ENCODE peak calls at places on chromosomes 11 and 22, in eight cellular contexts. A is CD8-positive, alpha-beta T cell; V is CD4-positive, alpha-beta T cell; Y is heart right ventricle; Z is mammary epithelial cell; Q is uterus; E is psoas muscle; W is neural progenitor cell. S is an unnamed sample.
A peak's percentile ranks its signal among the peaks of the same experiment; 100 is the strongest.

GRCh38 chr11:12598330-12599256 is 75.6 kb upstream of the TEAD1 start:
- DNase-seq in W (no peak), Y (no peak), E (no peak), A (peak; percentile 18), Q (no peak), V (no peak), Z (peak; percentile 60), S (peak; percentile 30)

GRCh38 chr11:44032304-44033085 is 15.3 kb upstream of the ACCSL start:
- DNase-seq in A (no peak), Z (no peak), E (peak; percentile 42), Q (peak; percentile 79), Y (peak; percentile 71), W (no peak), V (no peak), S (no peak)

GRCh38 chr11:73193251-73194033 is 24.6 kb upstream of the P2RY2 start:
- DNase-seq in Z (peak; percentile 35), A (no peak), V (no peak), Q (no peak), Y (no peak), E (no peak), W (no peak), S (peak; percentile 43)

GRCh38 chr11:59756496-59756840 is 1.3 kb downstream of the STX3 start:
- DNase-seq in Y (no peak), A (no peak), Z (peak; percentile 67), Q (no peak), V (no peak), E (no peak), W (no peak), S (peak; percentile 45)

GRCh38 chr11:112128483-112129121 is 35.3 kb downstream of the IL18 start:
- DNase-seq in W (no peak), A (no peak), Q (peak; percentile 21), Z (peak; percentile 88), V (no peak), E (peak; percentile 75), Y (no peak), S (peak; percentile 85)

GRCh38 chr11:130145975-130146776 is 13.4 kb upstream of the ST14 start:
- DNase-seq in Y (no peak), Z (peak; percentile 99), A (no peak), V (no peak), Q (no peak), E (peak; percentile 34), W (no peak), S (peak; percentile 91)

GRCh38 chr22:43516386-43516785 is 104.6 kb downstream of the MPPED1 start:
- DNase-seq in W (no peak), A (no peak), E (no peak), V (no peak), Y (no peak), Z (no peak), Q (no peak), S (no peak)

GRCh38 chr11:129814244-129814992 is 1.2 kb upstream of the TMEM45B start:
- DNase-seq in A (peak; percentile 75), Z (no peak), W (peak; percentile 6), Q (no peak), Y (no peak), E (no peak), V (peak; percentile 76), S (no peak)

GRCh38 chr11:126061707-126062678 is 673 bp downstream of the CDON start:
- DNase-seq in V (peak; percentile 9), E (peak; percentile 19), A (peak; percentile 33), Q (peak; percentile 64), Z (peak; percentile 35), Y (peak; percentile 24), W (peak; percentile 83), S (peak; percentile 61)

GRCh38 chr11:111733655-111734088 is 32.5 kb downstream of the PPP2R1B start:
- DNase-seq in W (peak; percentile 34), V (no peak), Q (peak; percentile 33), Y (no peak), A (no peak), Z (no peak), E (peak; percentile 54), S (no peak)

GRCh38 chr11:1748467-1749019 is 1.9 kb downstream of the IFITM10 start:
- DNase-seq in Y (no peak), Q (no peak), V (no peak), E (no peak), W (no peak), A (no peak), Z (peak; percentile 44), S (no peak)

GRCh38 chr22:43917523-43917922 is 6.1 kb upstream of the PNPLA3 start:
- DNase-seq in Y (no peak), W (no peak), A (no peak), Q (no peak), V (no peak), E (no peak), Z (no peak), S (no peak)

GRCh38 chr22:21659864-21660525 is 5.8 kb upstream of the PPIL2 start:
- DNase-seq in V (no peak), Z (no peak), W (no peak), Q (no peak), Y (no peak), A (no peak), E (no peak), S (no peak)

GRCh38 chr11:131661137-131661536 is 290.7 kb downstream of the NTM start:
- DNase-seq in Q (no peak), A (no peak), W (no peak), Z (no peak), Y (no peak), V (no peak), E (no peak), S (no peak)

GRCh38 chr11:57248780-57249383 is 11.8 kb upstream of the APLNR start:
- DNase-seq in Y (peak; percentile 78), V (no peak), W (peak; percentile 89), A (no peak), E (peak; percentile 59), Q (peak; percentile 63), Z (peak; percentile 52), S (peak; percentile 68)

GRCh38 chr11:2890466-2891241 is 5.1 kb upstream of the CDKN1C start:
- DNase-seq in E (no peak), W (peak; percentile 29), Y (no peak), A (peak; percentile 12), Z (no peak), Q (peak; percentile 95), V (no peak), S (peak; percentile 79)

GRCh38 chr11:36427876-36428275 is 82.2 kb downstream of the TRAF6 start:
- DNase-seq in Z (peak; percentile 42), Q (no peak), A (no peak), W (no peak), Y (no peak), E (no peak), V (no peak), S (peak; percentile 70)

GRCh38 chr22:36365020-36365411 is 22.8 kb downstream of the MYH9 start:
- DNase-seq in Z (peak; percentile 97), E (peak; percentile 67), A (peak; percentile 97), V (peak; percentile 83), Q (peak; percentile 75), Y (peak; percentile 80), W (peak; percentile 46), S (peak; percentile 93)

GRCh38 chr22:46171940-46172339 is 21.6 kb downstream of the PPARA start:
- DNase-seq in E (no peak), Y (no peak), Q (no peak), V (no peak), Z (peak; percentile 92), A (no peak), W (no peak), S (peak; percentile 91)

GRCh38 chr11:101955278-101955677 is 39.0 kb upstream of the ANGPTL5 start:
- DNase-seq in Y (no peak), W (no peak), Q (no peak), Z (no peak), V (no peak), A (no peak), E (no peak), S (no peak)

GRCh38 chr11:101955701-101956100 is 39.4 kb upstream of the ANGPTL5 start:
- DNase-seq in A (no peak), E (no peak), Z (no peak), Y (no peak), Q (no peak), V (no peak), W (no peak), S (no peak)

DNA sequence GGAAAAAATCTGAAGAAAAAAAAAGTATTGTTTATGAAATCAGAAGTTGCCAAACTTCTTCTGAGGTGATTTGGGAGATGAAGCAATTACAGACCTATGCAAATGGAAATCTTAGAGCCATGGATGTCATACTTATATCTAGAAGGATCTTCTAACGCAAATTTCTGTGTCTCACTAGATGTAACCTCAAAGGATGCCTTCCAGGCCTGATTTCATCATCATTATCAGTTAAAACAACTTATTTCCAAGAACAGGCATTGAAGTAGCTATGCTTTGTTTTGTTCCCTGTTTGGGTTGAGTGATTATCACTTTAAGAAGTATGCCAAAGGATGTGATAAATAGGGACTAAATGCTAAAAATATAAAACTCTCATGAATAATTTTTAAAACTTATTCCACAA is 43.9 kb upstream of the ANGPTL5 start:
- DNase-seq in Z (no peak), Q (no peak), V (no peak), W (no peak), A (no peak), Y (no peak), E (no peak), S (no peak)
- TF ChIP-seq CTCF in Z (no peak), Q (no peak), V (no peak), W (no peak), A (no peak), Y (no peak), E (no peak), S (no peak)

GRCh38 chr11:128474036-128474874 is 113.1 kb downstream of the ETS1 start:
- DNase-seq in W (peak; percentile 54), A (no peak), E (no peak), Q (no peak), Y (no peak), Z (no peak), V (no peak), S (no peak)
- TF ChIP-seq CTCF in W (no peak), A (no peak), E (no peak), Q (no peak), Y (no peak), Z (no peak), V (no peak), S (no peak)

GRCh38 chr11:114254571-114255146 is 41.5 kb upstream of the NNMT start:
- DNase-seq in Z (no peak), Q (no peak), V (no peak), W (no peak), A (no peak), E (no peak), Y (no peak), S (no peak)

GRCh38 chr11:114250993-114251796 is 45.0 kb upstream of the NNMT start:
- DNase-seq in Y (peak; percentile 41), V (no peak), E (peak; percentile 66), W (no peak), Z (no peak), Q (peak; percentile 45), A (no peak), S (no peak)

GRCh38 chr11:114253771-114254170 is 42.4 kb upstream of the NNMT start:
- DNase-seq in Q (no peak), W (no peak), V (no peak), Y (no peak), E (no peak), A (no peak), Z (no peak), S (no peak)

GRCh38 chr11:114250180-114250579 is 46.0 kb upstream of the NNMT start:
- DNase-seq in V (no peak), Z (no peak), W (no peak), Y (no peak), E (no peak), Q (no peak), A (no peak), S (no peak)

GRCh38 chr11:114251797-114252327 is 44.3 kb upstream of the NNMT start:
- DNase-seq in Y (no peak), E (peak; percentile 46), A (no peak), V (no peak), Q (no peak), W (peak; percentile 41), Z (no peak), S (no peak)
- TF ChIP-seq CTCF in Y (no peak), E (no peak), A (no peak), V (no peak), Q (no peak), W (peak; percentile 36), Z (no peak), S (no peak)

GRCh38 chr22:25534724-25535123 is 29.8 kb upstream of the GRK3 start:
- DNase-seq in A (no peak), W (no peak), Y (no peak), V (no peak), Q (no peak), Z (no peak), E (no peak), S (no peak)
- TF ChIP-seq CTCF in A (no peak), W (no peak), Y (no peak), V (no peak), Q (no peak), Z (no peak), E (no peak), S (no peak)